ENCODE peak calls at places on chromosomes 5 and 9, in nine cellular contexts. X is AG10803, H is epithelial cell of esophagus, M is fibroblast of the aortic adventitia, Q is brain microvascular endothelial cell, Y is heart right ventricle, P is A549, N is cardiac muscle cell, D is GM23338. F is an unnamed sample.

GRCh38 chr5:143245929-143246561 is 157.4 kb downstream of the NR3C1 start:
- DNase-seq in N (peak), D (no peak), X (peak), H (peak), P (peak), M (peak), Q (peak), Y (no peak), F (peak)

GRCh38 chr9:133340916-133341315 is 4.9 kb upstream of the SURF6 start:
- DNase-seq in H (no peak), Q (no peak), Y (no peak), X (no peak), D (no peak), N (no peak), M (no peak), P (no peak), F (no peak)

GRCh38 chr5:133702773-133703770 is 90.7 kb upstream of the FSTL4 start:
- DNase-seq in D (no peak), N (no peak), X (no peak), Q (no peak), P (no peak), M (no peak), Y (no peak), H (no peak), F (no peak)

GRCh38 chr5:146580237-146580636 is 64.2 kb upstream of the GPR151 start:
- DNase-seq in Q (no peak), H (no peak), M (no peak), N (no peak), D (no peak), X (no peak), Y (no peak), P (no peak), F (no peak)

GRCh38 chr9:80061940-80062339 is 490.2 kb downstream of the TLE4 start:
- DNase-seq in H (peak), P (peak), N (peak), Y (no peak), D (no peak), Q (peak), M (peak), X (peak), F (peak)

GRCh38 chr9:116550728-116551436 is 136.2 kb upstream of the TRIM32 start:
- DNase-seq in N (peak), D (peak), X (peak), Q (peak), P (no peak), H (no peak), Y (no peak), M (peak), F (peak)

GRCh38 chr5:24391816-24392215 is 253.0 kb downstream of the CDH10 start:
- DNase-seq in Q (no peak), X (no peak), D (no peak), H (no peak), Y (no peak), M (no peak), N (no peak), P (no peak), F (no peak)

GRCh38 chr5:168295574-168296201 is 4.2 kb downstream of the WWC1 start:
- DNase-seq in Y (no peak), N (peak), D (peak), X (peak), M (peak), P (peak), Q (peak), H (peak), F (peak)

GRCh38 chr5:6875376-6875775 is 162.1 kb downstream of the TENT4A start:
- DNase-seq in P (no peak), H (peak), X (no peak), D (no peak), Q (no peak), N (no peak), Y (no peak), M (no peak), F (no peak)

GRCh38 chr5:133203317-133204305 is 151.8 kb downstream of the HSPA4 start:
- DNase-seq in H (no peak), Q (no peak), D (no peak), Y (no peak), P (no peak), M (no peak), N (no peak), X (no peak), F (no peak)

GRCh38 chr9:114310471-114311450 is 12.1 kb upstream of the ORM1 start:
- DNase-seq in H (no peak), Y (no peak), P (no peak), Q (no peak), N (no peak), X (no peak), M (no peak), D (no peak), F (no peak)

GRCh38 chr9:115359011-115359780 is 241.2 kb upstream of the TNC start:
- DNase-seq in Q (no peak), M (peak), H (no peak), N (no peak), Y (no peak), P (no peak), D (no peak), X (no peak), F (no peak)

GRCh38 chr5:141872496-141873356 is 5.5 kb downstream of the PCDH1 start:
- DNase-seq in H (no peak), Y (no peak), N (peak), Q (no peak), D (peak), P (no peak), X (peak), M (no peak), F (no peak)

GRCh38 chr5:100790170-100790665 is 112.9 kb downstream of the ST8SIA4 start:
- DNase-seq in H (no peak), P (peak), X (no peak), D (peak), Y (no peak), M (no peak), N (no peak), Q (no peak), F (no peak)

GRCh38 chr5:94901071-94901979 is 282.9 kb downstream of the SLF1 start:
- DNase-seq in Y (no peak), Q (peak), H (peak), P (peak), D (no peak), N (peak), M (peak), X (peak), F (peak)

GRCh38 chr9:36143242-36143641 is 6.7 kb downstream of the GLIPR2 start:
- DNase-seq in D (no peak), N (no peak), Y (no peak), P (no peak), X (no peak), Q (no peak), M (no peak), H (no peak), F (no peak)

GRCh38 chr5:55916986-55917385 is 65.8 kb downstream of the IL31RA start:
- DNase-seq in M (no peak), H (no peak), P (no peak), D (no peak), N (no peak), Q (no peak), Y (no peak), X (no peak), F (no peak)

GRCh38 chr5:68134033-68134668 is 81.4 kb upstream of the PIK3R1 start:
- DNase-seq in M (no peak), Q (no peak), Y (no peak), D (peak), P (no peak), H (peak), N (peak), X (peak), F (no peak)

GRCh38 chr5:178832618-178833201 is 27.0 kb upstream of the ZNF354B start:
- DNase-seq in D (peak), N (no peak), X (no peak), H (no peak), P (no peak), Y (no peak), M (no peak), Q (no peak), F (no peak)

GRCh38 chr9:90343360-90343759 is 299.3 kb downstream of the DIRAS2 start:
- DNase-seq in P (no peak), H (peak), M (peak), X (peak), Q (no peak), Y (no peak), N (peak), D (peak), F (peak)

GRCh38 chr9:134475051-134475790 is 149.0 kb downstream of the RXRA start:
- DNase-seq in Q (peak), X (peak), N (peak), H (no peak), P (peak), Y (peak), D (no peak), M (peak), F (peak)

GRCh38 chr9:3441197-3441816 is 84.5 kb downstream of the RFX3 start:
- DNase-seq in H (peak), P (peak), X (peak), Q (peak), Y (peak), M (peak), D (peak), N (peak), F (peak)

GRCh38 chr5:126516852-126517251 is 78.2 kb downstream of the ALDH7A1 start:
- DNase-seq in N (no peak), H (peak), D (no peak), M (no peak), Q (no peak), Y (no peak), X (no peak), P (no peak), F (no peak)

GRCh38 chr9:87909310-87910041 is 8.3 kb upstream of the SPATA31C1 start:
- DNase-seq in D (peak), P (peak), Y (no peak), Q (no peak), N (no peak), M (no peak), X (no peak), H (no peak), F (no peak)

GRCh38 chr5:140821375-140822280 is at the start of gene PCDHA5:
- DNase-seq in P (peak), M (no peak), Y (no peak), Q (peak), H (peak), D (peak), N (peak), X (peak), F (no peak)
- TF ChIP-seq CTCF in P (peak), M (peak), Y (peak), Q (peak), H (peak), D (peak), N (peak), X (peak), F (peak)

GRCh38 chr9:97309260-97309659 is 1.8 kb downstream of the CCDC180 start:
- DNase-seq in D (no peak), P (no peak), X (no peak), N (no peak), Y (no peak), Q (no peak), M (no peak), H (no peak), F (no peak)

GRCh38 chr9:97304586-97304985 is 2.9 kb upstream of the CCDC180 start:
- DNase-seq in P (no peak), M (no peak), X (no peak), Q (no peak), H (no peak), Y (no peak), N (no peak), D (no peak), F (no peak)

GRCh38 chr9:97307500-97308163 is at the start of gene CCDC180:
- DNase-seq in D (peak), N (peak), Q (peak), X (peak), P (no peak), H (peak), M (peak), Y (peak), F (peak)

GRCh38 chr9:97305501-97306298 is 1.8 kb upstream of the CCDC180 start:
- DNase-seq in M (no peak), Y (no peak), Q (no peak), H (no peak), D (no peak), X (no peak), N (no peak), P (no peak), F (no peak)

DNA sequence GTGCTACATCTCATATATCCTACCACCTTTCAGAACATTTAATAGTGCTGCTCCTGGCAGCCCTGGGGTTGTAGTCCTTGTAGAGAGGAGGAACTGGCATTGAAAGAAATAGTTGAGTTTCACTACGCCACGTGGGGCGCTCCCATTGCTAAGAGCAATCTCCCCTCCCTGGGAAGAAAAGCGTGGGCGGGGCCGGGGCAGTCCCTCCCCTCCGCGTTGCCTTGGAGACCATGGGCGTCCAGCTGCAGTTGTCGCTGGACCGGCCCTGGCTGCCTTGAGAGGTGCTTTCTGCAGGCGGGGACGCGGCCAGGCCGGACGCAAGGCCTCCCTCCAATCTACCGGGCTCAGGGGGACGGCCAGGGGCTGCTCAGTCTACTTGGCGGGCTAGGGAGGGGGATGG is 368 bp upstream of the CCDC180 start:
- DNase-seq in D (peak), X (peak), P (no peak), H (peak), Q (peak), N (peak), Y (peak), M (peak), F (peak)
- H3K4me3 ChIP-seq in D (peak), X (peak), P (no peak), H (no peak), Q (peak), N (no peak), Y (peak), M (no peak), F (peak)

GRCh38 chr9:27340876-27341540 is 44.1 kb upstream of the EQTN start:
- DNase-seq in M (no peak), Y (no peak), H (no peak), Q (no peak), X (peak), N (peak), P (no peak), D (peak), F (peak)
- TF ChIP-seq CTCF in M (no peak), Y (no peak), H (no peak), Q (no peak), X (no peak), N (no peak), P (no peak), D (no peak), F (no peak)

GRCh38 chr9:122468735-122469134 is 9.0 kb downstream of the OR1J1 start:
- DNase-seq in Y (no peak), N (peak), X (peak), M (peak), H (peak), D (no peak), Q (no peak), P (no peak), F (no peak)

GRCh38 chr9:122463828-122464632 is 13.7 kb downstream of the OR1J1 start:
- DNase-seq in Y (no peak), X (no peak), D (peak), M (no peak), N (peak), Q (no peak), H (no peak), P (peak), F (no peak)

GRCh38 chr9:122464633-122465567 is 12.8 kb downstream of the OR1J1 start:
- DNase-seq in P (peak), M (peak), Y (peak), Q (peak), N (peak), H (peak), D (peak), X (peak), F (peak)
- H3K4me3 ChIP-seq in P (peak), M (peak), Y (peak), Q (peak), N (no peak), H (peak), D (no peak), X (peak), F (peak)

DNA sequence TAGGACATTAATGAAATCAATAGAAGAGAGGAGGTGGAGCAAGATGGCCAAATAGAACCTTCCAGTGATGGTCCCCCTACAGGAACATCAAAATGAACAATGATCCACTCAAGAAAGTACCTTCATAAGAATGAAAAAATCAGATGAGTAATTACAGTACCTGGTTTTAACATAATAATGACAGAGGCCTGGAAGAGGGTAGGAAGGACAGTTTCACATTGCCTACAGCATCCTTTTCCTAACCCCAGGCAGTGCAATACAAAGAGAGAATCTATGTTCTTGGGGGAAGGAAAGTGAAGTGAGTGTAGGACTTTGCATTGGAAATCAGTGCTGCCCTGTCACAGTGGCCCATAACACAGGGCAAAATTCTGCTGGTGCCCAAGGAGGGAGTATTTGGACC is 81.2 kb upstream of the SPTLC1 start:
- DNase-seq in N (no peak), H (no peak), D (no peak), X (no peak), Q (no peak), P (no peak), M (no peak), Y (no peak), F (no peak)
- TF ChIP-seq CTCF in N (no peak), H (no peak), D (no peak), X (no peak), Q (no peak), P (no peak), M (no peak), Y (no peak), F (no peak)